ENCODE peak calls at places on chromosomes 6 and 20, in five cellular contexts. K is NT2/D1, H is HEK293T, M is H1, L is GM12878. B is an unnamed sample.

GRCh38 chr20:1734269-1734858 is 76.8 kb upstream of the SIRPG start:
- DNase-seq in K (no peak), L (no peak), H (no peak), M (no peak), B (peak)

GRCh38 chr6:119283979-119284545 is 65.5 kb downstream of the MAN1A1 start:
- DNase-seq in M (no peak), K (no peak), L (no peak), H (no peak), B (no peak)

GRCh38 chr6:35808688-35809087 is 3.5 kb downstream of the LHFPL5 start:
- DNase-seq in L (no peak), M (no peak), H (no peak), K (no peak), B (no peak)

GRCh38 chr6:107821591-107821990 is 2.5 kb downstream of the SCML4 start:
- DNase-seq in M (no peak), K (no peak), L (no peak), H (no peak), B (no peak)

GRCh38 chr20:46035253-46035652 is 6.2 kb downstream of the SLC12A5 start:
- DNase-seq in M (no peak), K (no peak), H (no peak), L (no peak), B (no peak)

GRCh38 chr6:135488023-135488422 is 9.5 kb downstream of the AHI1 start:
- DNase-seq in L (no peak), K (no peak), M (no peak), H (no peak), B (no peak)

GRCh38 chr6:106973018-106973840 is 1.3 kb downstream of the CD24 start:
- DNase-seq in H (no peak), L (no peak), K (no peak), M (no peak), B (no peak)

GRCh38 chr6:65416640-65417039 is 290.4 kb downstream of the EYS start:
- DNase-seq in L (no peak), M (no peak), H (no peak), K (no peak), B (no peak)

GRCh38 chr6:36312854-36313627 is 23.6 kb downstream of the BNIP5 start:
- DNase-seq in K (no peak), L (peak), H (no peak), M (no peak), B (no peak)

GRCh38 chr20:46317685-46318177 is 9.4 kb upstream of the CDH22 start:
- DNase-seq in H (no peak), L (no peak), K (no peak), M (no peak), B (no peak)

GRCh38 chr20:58523072-58523681 is 8.0 kb upstream of the APCDD1L start:
- DNase-seq in H (no peak), M (no peak), L (no peak), K (no peak), B (no peak)

GRCh38 chr6:35024601-35025054 is 116.5 kb downstream of the TCP11 start:
- DNase-seq in K (no peak), H (peak), L (no peak), M (no peak), B (peak)

GRCh38 chr6:31750411-31751022 is 10.7 kb downstream of the MSH5 start:
- DNase-seq in L (no peak), H (no peak), M (no peak), K (no peak), B (no peak)

GRCh38 chr6:34810936-34811632 is 19.2 kb downstream of the BLTP3A start:
- DNase-seq in M (no peak), L (peak), K (no peak), H (no peak), B (peak)

GRCh38 chr6:142854589-142855488 is 90.1 kb downstream of the HIVEP2 start:
- DNase-seq in L (no peak), K (no peak), H (no peak), M (no peak), B (no peak)

GRCh38 chr20:46954490-46955038 is 59.9 kb downstream of the EYA2 start:
- DNase-seq in M (no peak), K (no peak), H (no peak), L (no peak), B (no peak)

GRCh38 chr20:41118632-41119031 is 18.7 kb upstream of the PLCG1 start:
- DNase-seq in L (no peak), K (no peak), M (no peak), H (no peak), B (no peak)

GRCh38 chr20:1528811-1529210 is 28.7 kb downstream of the SIRPD start:
- DNase-seq in M (no peak), H (no peak), K (no peak), L (no peak), B (no peak)

GRCh38 chr6:33091957-33092356 is 16.2 kb downstream of the HLA-DPB1 start:
- DNase-seq in H (peak), M (no peak), L (no peak), K (no peak), B (peak)

GRCh38 chr20:25039697-25040437 is 18.1 kb downstream of the ACSS1 start:
- DNase-seq in H (no peak), M (no peak), L (no peak), K (no peak), B (no peak)

GRCh38 chr20:62703853-62704228 is 4.8 kb upstream of the NTSR1 start:
- DNase-seq in H (no peak), M (no peak), K (no peak), L (no peak), B (no peak)

GRCh38 chr6:37624606-37625574 is 72.8 kb downstream of the MDGA1 start:
- DNase-seq in H (peak), K (no peak), L (no peak), M (no peak), B (no peak)

GRCh38 chr20:8721098-8721497 is 347.8 kb upstream of the PLCB4 start:
- DNase-seq in H (peak), M (no peak), K (peak), L (peak), B (peak)

GRCh38 chr6:111291334-111291705 is 191.7 kb downstream of the REV3L start:
- DNase-seq in M (no peak), L (no peak), K (no peak), H (no peak), B (no peak)

GRCh38 chr20:401682-402495 is 6.2 kb upstream of the RBCK1 start:
- DNase-seq in M (no peak), K (no peak), H (no peak), L (no peak), B (peak)

GRCh38 chr6:127832381-127832780 is 68.5 kb downstream of the THEMIS start:
- DNase-seq in K (no peak), H (no peak), M (no peak), L (no peak), B (no peak)

GRCh38 chr6:161001421-161001820 is 9.9 kb downstream of the MAP3K4 start:
- DNase-seq in L (no peak), M (no peak), H (no peak), K (no peak), B (peak)

GRCh38 chr6:56649053-56649769 is 6.5 kb upstream of the DST start:
- DNase-seq in H (no peak), K (no peak), L (no peak), M (no peak), B (no peak)

GRCh38 chr6:16163535-16164300 is 34.8 kb downstream of the MYLIP start:
- DNase-seq in H (no peak), M (no peak), L (no peak), K (no peak), B (no peak)

GRCh38 chr6:116015983-116016382 is 44.7 kb downstream of the FRK start:
- DNase-seq in M (no peak), H (no peak), K (no peak), L (no peak), B (peak)

GRCh38 chr6:32936247-32937152 is 4.3 kb downstream of the HLA-DMB start:
- DNase-seq in M (no peak), K (no peak), L (no peak), H (no peak), B (no peak)

GRCh38 chr6:37110455-37111155 is 59.3 kb upstream of the PIM1 start:
- DNase-seq in L (peak), M (no peak), H (no peak), K (no peak), B (peak)

GRCh38 chr6:109094351-109095035 is at the start of gene SESN1:
- DNase-seq in H (peak), K (peak), M (peak), L (peak), B (peak)

GRCh38 chr6:35776364-35777215 is at the start of gene CLPSL2:
- DNase-seq in K (no peak), H (peak), L (no peak), M (no peak), B (no peak)

GRCh38 chr6:142740449-142740848 is 204.5 kb downstream of the HIVEP2 start:
- DNase-seq in M (no peak), L (no peak), H (no peak), K (no peak), B (no peak)

GRCh38 chr6:43517503-43518357 is 841 bp downstream of the POLR1C start:
- DNase-seq in L (no peak), M (no peak), H (no peak), K (no peak), B (no peak)
- TF ChIP-seq SUZ12 in L (no peak), M (no peak), H (no peak), K (no peak), B (no peak)

GRCh38 chr6:167450631-167451030 is 125.7 kb downstream of the TTLL2 start:
- DNase-seq in K (no peak), L (no peak), M (no peak), H (no peak), B (no peak)
- TF ChIP-seq SUZ12 in K (no peak), L (no peak), M (no peak), H (no peak), B (no peak)

GRCh38 chr6:14048870-14049269 is 68.7 kb upstream of the CD83 start:
- DNase-seq in K (no peak), H (no peak), M (no peak), L (no peak), B (no peak)

GRCh38 chr6:14047151-14047740 is 70.3 kb upstream of the CD83 start:
- DNase-seq in K (no peak), L (no peak), H (no peak), M (no peak), B (no peak)

GRCh38 chr6:14046476-14047068 is 71.0 kb upstream of the CD83 start:
- DNase-seq in L (no peak), K (no peak), M (peak), H (peak), B (peak)
- TF ChIP-seq SUZ12 in L (no peak), K (no peak), M (no peak), H (no peak), B (no peak)

GRCh38 chr6:166423781-166424180 is 41.0 kb upstream of the MPC1 start:
- DNase-seq in M (no peak), K (no peak), H (no peak), L (no peak), B (no peak)
- TF ChIP-seq SUZ12 in M (no peak), K (no peak), H (no peak), L (no peak), B (no peak)

DNA sequence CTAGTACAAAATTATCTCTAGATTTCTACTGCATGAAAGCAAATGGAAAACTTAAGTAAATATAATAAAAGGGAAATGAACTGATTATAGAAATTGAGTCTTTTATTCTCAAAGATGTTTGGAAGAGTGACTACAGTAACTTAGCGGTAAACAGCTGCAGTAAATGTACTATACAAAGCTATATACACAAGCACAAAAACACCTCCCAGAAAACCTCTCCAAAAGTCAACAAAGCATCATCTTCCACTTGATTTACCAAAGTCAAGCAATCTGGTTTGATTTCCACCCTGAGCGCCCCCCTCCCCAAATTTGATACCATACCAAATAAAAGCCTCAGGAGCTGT is 142.1 kb upstream of the SHLD1 start:
- DNase-seq in H (no peak), K (no peak), M (no peak), L (no peak), B (no peak)
- TF ChIP-seq SUZ12 in H (no peak), K (no peak), M (no peak), L (no peak), B (no peak)

DNA sequence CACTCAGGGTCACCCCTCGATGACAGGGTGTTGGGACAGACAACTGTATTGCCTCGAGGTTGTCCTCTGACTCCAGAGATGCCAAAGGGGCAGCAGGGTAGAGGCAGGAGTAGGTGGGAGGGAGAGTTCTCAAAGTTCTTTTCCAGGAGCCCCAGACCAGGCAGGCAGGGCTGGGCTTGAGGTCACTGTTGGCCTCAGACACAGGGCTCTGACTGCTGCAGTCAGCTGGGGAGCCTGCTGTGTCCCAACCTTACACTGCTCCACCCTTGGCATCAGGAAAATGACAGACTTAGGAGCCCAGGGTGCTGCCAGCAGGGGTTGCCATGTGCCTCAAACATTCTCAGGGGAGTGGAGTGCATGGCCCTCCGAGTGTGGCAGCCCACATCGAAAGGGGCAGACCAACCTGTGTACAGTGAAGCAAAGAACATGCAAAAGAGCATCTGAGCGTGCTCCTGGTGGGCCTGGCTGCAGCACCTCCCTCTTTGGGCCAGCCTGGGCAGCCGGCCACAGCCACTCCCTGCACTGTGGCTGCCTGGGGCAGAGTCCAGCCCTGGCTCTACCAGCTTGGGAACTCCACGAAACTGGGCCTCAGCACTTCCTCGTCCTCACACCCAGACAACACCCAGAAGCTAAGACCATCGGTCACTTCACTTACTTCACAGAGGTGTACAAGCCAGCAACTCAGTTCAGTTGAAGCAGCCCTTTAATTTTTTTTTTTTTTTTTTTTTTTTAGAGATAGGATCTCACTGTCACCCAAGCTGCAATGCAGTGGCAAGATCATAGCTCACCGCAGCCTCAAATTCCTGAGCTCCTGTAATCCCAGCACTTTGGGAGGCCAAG is 24.0 kb downstream of the C6orf132 start:
- DNase-seq in K (no peak), M (no peak), H (no peak), L (no peak), B (peak)
- TF ChIP-seq SUZ12 in K (no peak), M (no peak), H (no peak), L (no peak), B (no peak)

DNA sequence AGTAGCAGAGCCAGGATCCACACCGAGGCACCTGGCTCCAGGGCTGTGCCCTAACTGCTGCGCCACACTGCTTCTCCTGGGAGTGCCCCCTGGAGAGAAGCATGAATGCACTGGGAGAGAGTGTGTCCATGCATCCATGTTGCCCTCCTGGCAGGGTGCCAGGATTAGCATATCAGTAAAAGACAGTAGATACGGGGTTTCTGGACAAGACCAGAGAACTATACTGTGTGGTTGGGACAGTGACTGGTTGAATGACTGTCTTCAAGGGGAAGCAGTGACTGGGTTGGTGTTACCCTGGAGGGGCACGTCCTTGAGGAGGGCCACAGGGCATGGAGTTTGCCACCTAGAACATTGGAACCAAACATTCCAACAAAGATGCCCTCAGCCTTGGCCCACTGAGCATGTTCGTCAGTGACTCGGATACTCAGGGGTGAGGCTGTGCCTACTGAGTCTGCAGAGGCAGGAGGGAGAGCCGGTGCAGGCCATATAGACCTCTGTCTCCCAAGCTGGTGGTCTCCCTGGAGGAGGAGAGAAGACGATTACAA is 288.8 kb downstream of the CDC5L start:
- DNase-seq in H (no peak), K (no peak), L (no peak), M (no peak), B (no peak)
- TF ChIP-seq SUZ12 in H (no peak), K (no peak), L (no peak), M (no peak), B (no peak)